ENCODE peak calls at places on chromosomes 13 and 19, in nine cellular contexts. One of them, this sample, is unnamed.

GRCh38 chr19:54149021-54149812 is 10.3 kb downstream of the LENG1 start:
- DNase-seq in brain microvascular endothelial cell: no peak
- DNase-seq in H9: no peak
- DNase-seq in tibial artery: no peak
- DNase-seq in mucosa of descending colon: no peak
- DNase-seq in PC-3: no peak
- DNase-seq in K562: no peak
- DNase-seq in dorsolateral prefrontal cortex: no peak
- DNase-seq in adrenal gland: no peak
- DNase-seq in this sample: no peak

GRCh38 chr13:28027607-28028364 is 39.3 kb upstream of the URAD start:
- DNase-seq in PC-3: no peak
- DNase-seq in dorsolateral prefrontal cortex: no peak
- DNase-seq in K562: no peak
- DNase-seq in brain microvascular endothelial cell: no peak
- DNase-seq in H9: no peak
- DNase-seq in mucosa of descending colon: no peak
- DNase-seq in adrenal gland: no peak
- DNase-seq in tibial artery: no peak
- DNase-seq in this sample: no peak

GRCh38 chr13:25886438-25887214 is 165.2 kb downstream of the SHISA2 start:
- DNase-seq in mucosa of descending colon: no peak
- DNase-seq in PC-3: peak
- DNase-seq in dorsolateral prefrontal cortex: no peak
- DNase-seq in H9: no peak
- DNase-seq in adrenal gland: no peak
- DNase-seq in brain microvascular endothelial cell: peak
- DNase-seq in K562: no peak
- DNase-seq in tibial artery: no peak
- DNase-seq in this sample: no peak

GRCh38 chr13:35198821-35199220 is 256.8 kb downstream of the NBEA start:
- DNase-seq in H9: no peak
- DNase-seq in mucosa of descending colon: no peak
- DNase-seq in K562: no peak
- DNase-seq in dorsolateral prefrontal cortex: no peak
- DNase-seq in tibial artery: no peak
- DNase-seq in brain microvascular endothelial cell: no peak
- DNase-seq in PC-3: no peak
- DNase-seq in adrenal gland: no peak
- DNase-seq in this sample: no peak

GRCh38 chr13:72839831-72840426 is 58.0 kb downstream of the PIBF1 start:
- DNase-seq in tibial artery: no peak
- DNase-seq in brain microvascular endothelial cell: peak
- DNase-seq in mucosa of descending colon: peak
- DNase-seq in adrenal gland: no peak
- DNase-seq in H9: peak
- DNase-seq in dorsolateral prefrontal cortex: no peak
- DNase-seq in K562: peak
- DNase-seq in PC-3: peak
- DNase-seq in this sample: peak

GRCh38 chr19:13033819-13034611 is 38.7 kb downstream of the NFIX start:
- DNase-seq in dorsolateral prefrontal cortex: peak
- DNase-seq in tibial artery: peak
- DNase-seq in H9: peak
- DNase-seq in adrenal gland: peak
- DNase-seq in brain microvascular endothelial cell: no peak
- DNase-seq in K562: peak
- DNase-seq in mucosa of descending colon: peak
- DNase-seq in PC-3: peak
- DNase-seq in this sample: peak

GRCh38 chr13:29359181-29359580 is 236.3 kb downstream of the SLC7A1 start:
- DNase-seq in tibial artery: no peak
- DNase-seq in brain microvascular endothelial cell: no peak
- DNase-seq in dorsolateral prefrontal cortex: no peak
- DNase-seq in K562: no peak
- DNase-seq in mucosa of descending colon: no peak
- DNase-seq in adrenal gland: no peak
- DNase-seq in PC-3: no peak
- DNase-seq in H9: no peak
- DNase-seq in this sample: no peak

GRCh38 chr19:18603958-18604819 is 2.4 kb downstream of the CRLF1 start:
- DNase-seq in H9: no peak
- DNase-seq in dorsolateral prefrontal cortex: no peak
- DNase-seq in K562: no peak
- DNase-seq in adrenal gland: no peak
- DNase-seq in tibial artery: no peak
- DNase-seq in mucosa of descending colon: no peak
- DNase-seq in brain microvascular endothelial cell: no peak
- DNase-seq in PC-3: no peak
- DNase-seq in this sample: no peak

GRCh38 chr13:111999352-111999751 is 67.6 kb upstream of the SOX1 start:
- DNase-seq in dorsolateral prefrontal cortex: no peak
- DNase-seq in H9: no peak
- DNase-seq in K562: no peak
- DNase-seq in mucosa of descending colon: no peak
- DNase-seq in brain microvascular endothelial cell: no peak
- DNase-seq in adrenal gland: no peak
- DNase-seq in PC-3: no peak
- DNase-seq in tibial artery: no peak
- DNase-seq in this sample: no peak

GRCh38 chr19:34555447-34555846 is 73.9 kb downstream of the WTIP start:
- DNase-seq in adrenal gland: no peak
- DNase-seq in tibial artery: no peak
- DNase-seq in mucosa of descending colon: no peak
- DNase-seq in H9: peak
- DNase-seq in dorsolateral prefrontal cortex: no peak
- DNase-seq in K562: no peak
- DNase-seq in PC-3: peak
- DNase-seq in brain microvascular endothelial cell: peak
- DNase-seq in this sample: no peak
- TF ChIP-seq CTCF in adrenal gland: no peak
- TF ChIP-seq CTCF in tibial artery: no peak
- TF ChIP-seq CTCF in mucosa of descending colon: no peak
- TF ChIP-seq CTCF in H9: peak
- TF ChIP-seq CTCF in dorsolateral prefrontal cortex: no peak
- TF ChIP-seq CTCF in K562: peak
- TF ChIP-seq CTCF in PC-3: peak
- TF ChIP-seq CTCF in brain microvascular endothelial cell: peak
- TF ChIP-seq CTCF in this sample: peak

GRCh38 chr19:16470911-16471811 is 609 bp downstream of the EPS15L1 start:
- DNase-seq in K562: peak
- DNase-seq in PC-3: peak
- DNase-seq in H9: no peak
- DNase-seq in mucosa of descending colon: peak
- DNase-seq in tibial artery: peak
- DNase-seq in brain microvascular endothelial cell: no peak
- DNase-seq in adrenal gland: peak
- DNase-seq in dorsolateral prefrontal cortex: no peak
- DNase-seq in this sample: peak

GRCh38 chr19:16477311-16477710 is 5.5 kb upstream of the EPS15L1 start:
- DNase-seq in adrenal gland: no peak
- DNase-seq in brain microvascular endothelial cell: no peak
- DNase-seq in mucosa of descending colon: no peak
- DNase-seq in K562: no peak
- DNase-seq in tibial artery: no peak
- DNase-seq in H9: no peak
- DNase-seq in PC-3: no peak
- DNase-seq in dorsolateral prefrontal cortex: no peak
- DNase-seq in this sample: no peak

GRCh38 chr19:16473875-16474397 is 2.2 kb upstream of the EPS15L1 start:
- DNase-seq in K562: no peak
- DNase-seq in tibial artery: no peak
- DNase-seq in dorsolateral prefrontal cortex: no peak
- DNase-seq in PC-3: no peak
- DNase-seq in adrenal gland: no peak
- DNase-seq in H9: no peak
- DNase-seq in mucosa of descending colon: no peak
- DNase-seq in brain microvascular endothelial cell: no peak
- DNase-seq in this sample: no peak

GRCh38 chr19:16472992-16473391 is 1.2 kb upstream of the EPS15L1 start:
- DNase-seq in PC-3: no peak
- DNase-seq in tibial artery: no peak
- DNase-seq in H9: no peak
- DNase-seq in K562: no peak
- DNase-seq in brain microvascular endothelial cell: no peak
- DNase-seq in adrenal gland: no peak
- DNase-seq in mucosa of descending colon: no peak
- DNase-seq in dorsolateral prefrontal cortex: no peak
- DNase-seq in this sample: no peak

GRCh38 chr19:16476401-16476800 is 4.6 kb upstream of the EPS15L1 start:
- DNase-seq in dorsolateral prefrontal cortex: no peak
- DNase-seq in K562: no peak
- DNase-seq in mucosa of descending colon: no peak
- DNase-seq in H9: no peak
- DNase-seq in adrenal gland: no peak
- DNase-seq in brain microvascular endothelial cell: no peak
- DNase-seq in tibial artery: no peak
- DNase-seq in PC-3: no peak
- DNase-seq in this sample: no peak
- TF ChIP-seq CTCF in dorsolateral prefrontal cortex: no peak
- TF ChIP-seq CTCF in K562: no peak
- TF ChIP-seq CTCF in mucosa of descending colon: no peak
- TF ChIP-seq CTCF in H9: peak
- TF ChIP-seq CTCF in adrenal gland: no peak
- TF ChIP-seq CTCF in brain microvascular endothelial cell: no peak
- TF ChIP-seq CTCF in tibial artery: no peak
- TF ChIP-seq CTCF in PC-3: no peak
- TF ChIP-seq CTCF in this sample: no peak

DNA sequence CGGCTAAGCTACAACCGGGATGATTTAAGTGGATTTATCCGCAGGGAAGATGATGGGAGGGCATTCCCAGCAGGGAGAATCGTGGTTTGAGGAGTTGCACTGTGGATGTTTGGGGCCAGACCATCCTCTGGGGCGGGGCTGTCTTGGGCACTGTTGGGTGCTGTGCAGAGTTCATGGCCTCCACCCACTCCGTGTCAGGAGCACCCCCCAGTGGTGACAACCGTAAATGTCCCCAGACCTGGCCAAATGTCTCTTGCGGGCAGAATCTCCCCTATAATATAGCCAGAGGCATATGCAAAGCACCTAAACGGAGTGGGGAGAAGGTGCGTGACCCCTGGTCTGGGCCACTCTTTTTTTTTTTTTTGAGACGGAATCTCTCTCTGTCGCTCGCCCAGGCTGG is 40.2 kb downstream of the SMIM24 start:
- DNase-seq in mucosa of descending colon: peak
- DNase-seq in H9: peak
- DNase-seq in adrenal gland: peak
- DNase-seq in PC-3: peak
- DNase-seq in tibial artery: peak
- DNase-seq in K562: peak
- DNase-seq in brain microvascular endothelial cell: no peak
- DNase-seq in dorsolateral prefrontal cortex: no peak
- DNase-seq in this sample: no peak
- TF ChIP-seq CTCF in mucosa of descending colon: peak
- TF ChIP-seq CTCF in H9: peak
- TF ChIP-seq CTCF in adrenal gland: peak
- TF ChIP-seq CTCF in PC-3: peak
- TF ChIP-seq CTCF in tibial artery: peak
- TF ChIP-seq CTCF in K562: peak
- TF ChIP-seq CTCF in brain microvascular endothelial cell: peak
- TF ChIP-seq CTCF in dorsolateral prefrontal cortex: peak
- TF ChIP-seq CTCF in this sample: peak

GRCh38 chr13:32938907-32939306 is 77.3 kb upstream of the KL start:
- DNase-seq in PC-3: peak
- DNase-seq in mucosa of descending colon: no peak
- DNase-seq in adrenal gland: no peak
- DNase-seq in brain microvascular endothelial cell: peak
- DNase-seq in tibial artery: no peak
- DNase-seq in H9: no peak
- DNase-seq in K562: no peak
- DNase-seq in dorsolateral prefrontal cortex: no peak
- DNase-seq in this sample: no peak

GRCh38 chr13:32941368-32941767 is 74.9 kb upstream of the KL start:
- DNase-seq in brain microvascular endothelial cell: peak
- DNase-seq in adrenal gland: no peak
- DNase-seq in mucosa of descending colon: no peak
- DNase-seq in PC-3: no peak
- DNase-seq in K562: no peak
- DNase-seq in dorsolateral prefrontal cortex: no peak
- DNase-seq in H9: no peak
- DNase-seq in tibial artery: no peak
- DNase-seq in this sample: no peak

GRCh38 chr13:32946558-32946957 is 69.7 kb upstream of the KL start:
- DNase-seq in K562: no peak
- DNase-seq in brain microvascular endothelial cell: no peak
- DNase-seq in mucosa of descending colon: no peak
- DNase-seq in dorsolateral prefrontal cortex: no peak
- DNase-seq in H9: no peak
- DNase-seq in PC-3: no peak
- DNase-seq in adrenal gland: no peak
- DNase-seq in tibial artery: no peak
- DNase-seq in this sample: no peak

DNA sequence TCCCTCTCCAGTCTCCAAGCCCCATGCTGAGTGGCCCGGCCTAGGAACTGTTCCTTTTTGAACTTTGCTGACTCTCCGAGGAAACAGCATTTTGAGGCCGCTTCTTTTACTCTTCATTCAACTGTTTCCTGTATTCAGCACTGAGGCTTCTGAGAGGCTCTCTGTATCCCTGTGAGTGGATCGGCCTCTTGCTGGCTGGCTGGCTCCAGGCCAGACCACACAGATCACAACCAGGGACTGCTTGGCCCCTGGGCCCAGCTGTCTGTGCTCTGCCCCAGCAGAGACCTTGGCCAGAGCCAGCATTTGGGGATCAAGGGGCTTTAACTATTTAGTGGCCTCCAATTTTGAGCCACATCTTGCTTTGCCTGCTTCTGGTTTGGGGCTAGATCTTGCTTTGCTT is 75.6 kb upstream of the KL start:
- DNase-seq in dorsolateral prefrontal cortex: peak
- DNase-seq in adrenal gland: peak
- DNase-seq in K562: no peak
- DNase-seq in brain microvascular endothelial cell: peak
- DNase-seq in tibial artery: no peak
- DNase-seq in PC-3: no peak
- DNase-seq in H9: no peak
- DNase-seq in mucosa of descending colon: peak
- DNase-seq in this sample: no peak
- TF ChIP-seq CTCF in dorsolateral prefrontal cortex: no peak
- TF ChIP-seq CTCF in adrenal gland: no peak
- TF ChIP-seq CTCF in K562: no peak
- TF ChIP-seq CTCF in brain microvascular endothelial cell: no peak
- TF ChIP-seq CTCF in tibial artery: no peak
- TF ChIP-seq CTCF in PC-3: no peak
- TF ChIP-seq CTCF in H9: no peak
- TF ChIP-seq CTCF in mucosa of descending colon: no peak
- TF ChIP-seq CTCF in this sample: no peak

GRCh38 chr13:63631006-63631405 is 2215.4 kb upstream of the PCDH20 start:
- DNase-seq in brain microvascular endothelial cell: no peak
- DNase-seq in dorsolateral prefrontal cortex: no peak
- DNase-seq in H9: no peak
- DNase-seq in PC-3: no peak
- DNase-seq in adrenal gland: no peak
- DNase-seq in mucosa of descending colon: no peak
- DNase-seq in tibial artery: no peak
- DNase-seq in K562: no peak
- DNase-seq in this sample: no peak

GRCh38 chr13:63636231-63636993 is 2220.8 kb upstream of the PCDH20 start:
- DNase-seq in tibial artery: no peak
- DNase-seq in K562: no peak
- DNase-seq in brain microvascular endothelial cell: no peak
- DNase-seq in adrenal gland: no peak
- DNase-seq in mucosa of descending colon: no peak
- DNase-seq in H9: no peak
- DNase-seq in PC-3: peak
- DNase-seq in dorsolateral prefrontal cortex: no peak
- DNase-seq in this sample: no peak
- TF ChIP-seq CTCF in tibial artery: no peak
- TF ChIP-seq CTCF in K562: no peak
- TF ChIP-seq CTCF in brain microvascular endothelial cell: peak
- TF ChIP-seq CTCF in adrenal gland: no peak
- TF ChIP-seq CTCF in mucosa of descending colon: no peak
- TF ChIP-seq CTCF in H9: peak
- TF ChIP-seq CTCF in PC-3: peak
- TF ChIP-seq CTCF in dorsolateral prefrontal cortex: no peak
- TF ChIP-seq CTCF in this sample: peak